ENCODE peak calls at places on chromosomes 5 and 9, in six cellular contexts. F is sigmoid colon, M is K562, D is HCT116, Y is transverse colon, A is stomach. L is an unnamed sample.

GRCh38 chr5:92559743-92560142 is 1021.3 kb downstream of the NR2F1-AS1 start:
- DNase-seq in F (no peak), M (no peak), D (peak), Y (no peak), A (no peak), L (no peak)

GRCh38 chr9:14438232-14438966 is 124.5 kb upstream of the NFIB start:
- DNase-seq in F (no peak), M (no peak), D (no peak), Y (no peak), A (no peak), L (no peak)

GRCh38 chr9:87599901-87600610 is 102.4 kb downstream of the DAPK1 start:
- DNase-seq in F (peak), M (no peak), D (no peak), Y (no peak), A (no peak), L (no peak)

GRCh38 chr5:28402590-28403301 is 1364.4 kb upstream of the CDH9 start:
- DNase-seq in F (no peak), M (no peak), D (no peak), Y (no peak), A (no peak), L (no peak)

GRCh38 chr9:82679488-82679887 is 383.5 kb downstream of the RASEF start:
- DNase-seq in F (no peak), M (no peak), D (no peak), Y (no peak), A (no peak), L (no peak)

GRCh38 chr9:114484854-114485443 is 20.3 kb downstream of the WHRN start:
- DNase-seq in F (no peak), M (peak), D (peak), Y (no peak), A (no peak), L (no peak)

GRCh38 chr5:88610586-88610985 is 272.4 kb downstream of the MEF2C start:
- DNase-seq in F (no peak), M (no peak), D (no peak), Y (no peak), A (no peak), L (no peak)

GRCh38 chr5:150066901-150067396 is 19.4 kb downstream of the CSF1R start:
- DNase-seq in F (peak), M (no peak), D (no peak), Y (no peak), A (no peak), L (no peak)

GRCh38 chr5:145347026-145347616 is 488.0 kb downstream of the PRELID2 start:
- DNase-seq in F (no peak), M (no peak), D (peak), Y (no peak), A (no peak), L (no peak)

GRCh38 chr9:38008168-38009034 is 60.6 kb downstream of the SHB start:
- DNase-seq in F (no peak), M (peak), D (peak), Y (peak), A (peak), L (peak)

GRCh38 chr9:137407590-137408300 is 15.2 kb downstream of the EXD3 start:
- DNase-seq in F (peak), M (no peak), D (no peak), Y (no peak), A (no peak), L (no peak)

GRCh38 chr5:91188755-91189154 is 194.4 kb downstream of the ARRDC3 start:
- DNase-seq in F (no peak), M (no peak), D (no peak), Y (no peak), A (no peak), L (no peak)

GRCh38 chr5:135155616-135156214 is 121.7 kb upstream of the PITX1 start:
- DNase-seq in F (no peak), M (no peak), D (no peak), Y (no peak), A (no peak), L (no peak)
- TF ChIP-seq POLR2AphosphoS5 in F (no peak), M (no peak), D (no peak), Y (no peak), A (no peak), L (no peak)

DNA sequence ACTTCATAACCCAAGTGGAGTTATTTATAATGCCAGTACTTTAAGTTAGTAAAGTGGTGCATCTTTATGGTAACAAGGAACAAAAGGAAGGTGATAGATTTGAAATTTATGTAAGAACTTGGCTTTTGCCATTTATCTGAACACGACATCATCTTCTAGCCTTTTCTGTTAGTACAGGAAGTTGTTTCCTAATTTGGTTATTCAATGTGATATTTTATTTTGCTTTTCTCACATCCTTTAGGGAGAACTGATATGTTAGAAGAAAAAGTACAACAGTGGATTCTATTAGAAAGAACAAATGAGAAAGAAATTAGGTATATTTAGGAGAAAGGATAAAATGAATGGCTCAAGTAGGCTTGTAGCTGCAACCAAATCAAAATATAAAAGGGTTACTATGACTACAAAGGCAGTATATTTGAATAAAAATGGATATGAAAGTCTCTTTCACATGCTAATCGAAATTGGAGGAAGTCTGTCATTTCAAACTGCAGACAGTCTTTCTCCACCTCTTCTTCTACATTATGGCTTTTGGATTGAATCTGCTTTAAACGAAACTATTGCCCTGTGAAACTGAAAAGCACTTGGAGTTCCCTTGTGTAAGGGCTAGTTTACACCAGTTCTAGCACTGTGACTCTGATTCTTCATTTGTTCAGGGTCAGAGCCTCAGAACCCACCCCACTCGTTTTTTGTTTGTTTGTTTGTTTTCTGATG is 18.5 kb upstream of the SLC24A2 start:
- DNase-seq in F (no peak), M (no peak), D (no peak), Y (no peak), A (no peak), L (no peak)
- H3K27ac ChIP-seq in F (no peak), M (no peak), D (no peak), Y (no peak), A (no peak), L (no peak)

DNA sequence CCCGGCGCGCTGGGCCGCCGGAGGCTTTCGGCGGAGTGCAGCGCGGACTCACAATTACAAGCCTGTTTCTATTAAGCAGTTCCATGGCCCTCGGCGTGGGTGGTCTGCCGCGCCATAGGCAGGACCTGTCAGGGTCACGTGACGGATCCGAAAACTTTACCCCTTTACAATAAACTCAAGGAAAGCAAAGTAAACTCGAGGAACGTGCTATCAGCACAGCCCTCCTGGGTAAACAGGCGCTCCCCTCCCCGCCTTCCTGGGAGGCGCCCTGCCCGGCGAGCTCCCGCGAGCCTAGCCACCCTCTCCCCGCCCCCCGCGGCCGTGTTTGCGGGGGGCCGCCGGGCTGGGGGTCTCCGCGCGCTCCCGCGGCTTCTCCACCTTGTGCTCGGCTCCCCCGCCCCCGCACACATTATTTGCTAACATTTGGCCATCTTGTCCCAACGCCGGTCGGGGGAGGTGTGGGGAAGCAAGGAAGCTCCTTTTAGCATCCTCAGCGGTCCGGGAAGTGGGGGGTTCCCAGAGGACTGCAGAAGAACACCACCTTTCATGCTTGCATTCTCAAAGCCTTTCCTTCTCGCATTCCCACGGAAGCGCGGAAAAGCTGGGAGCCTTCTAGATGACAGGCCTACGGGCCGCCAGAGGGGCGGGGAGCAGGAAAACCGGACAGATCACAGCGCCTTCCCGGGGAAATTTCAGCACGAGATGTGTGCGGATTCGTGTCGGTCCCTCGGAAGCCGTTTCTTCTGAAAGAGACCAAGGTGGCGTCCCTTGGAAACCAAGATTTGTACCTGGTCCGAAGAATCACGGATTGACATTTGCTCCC is at the start of gene PTCH1:
- DNase-seq in F (peak), M (peak), D (no peak), Y (peak), A (peak), L (peak)
- TF ChIP-seq CTCF in F (no peak), M (no peak), D (no peak), Y (no peak), A (no peak), L (no peak)

DNA sequence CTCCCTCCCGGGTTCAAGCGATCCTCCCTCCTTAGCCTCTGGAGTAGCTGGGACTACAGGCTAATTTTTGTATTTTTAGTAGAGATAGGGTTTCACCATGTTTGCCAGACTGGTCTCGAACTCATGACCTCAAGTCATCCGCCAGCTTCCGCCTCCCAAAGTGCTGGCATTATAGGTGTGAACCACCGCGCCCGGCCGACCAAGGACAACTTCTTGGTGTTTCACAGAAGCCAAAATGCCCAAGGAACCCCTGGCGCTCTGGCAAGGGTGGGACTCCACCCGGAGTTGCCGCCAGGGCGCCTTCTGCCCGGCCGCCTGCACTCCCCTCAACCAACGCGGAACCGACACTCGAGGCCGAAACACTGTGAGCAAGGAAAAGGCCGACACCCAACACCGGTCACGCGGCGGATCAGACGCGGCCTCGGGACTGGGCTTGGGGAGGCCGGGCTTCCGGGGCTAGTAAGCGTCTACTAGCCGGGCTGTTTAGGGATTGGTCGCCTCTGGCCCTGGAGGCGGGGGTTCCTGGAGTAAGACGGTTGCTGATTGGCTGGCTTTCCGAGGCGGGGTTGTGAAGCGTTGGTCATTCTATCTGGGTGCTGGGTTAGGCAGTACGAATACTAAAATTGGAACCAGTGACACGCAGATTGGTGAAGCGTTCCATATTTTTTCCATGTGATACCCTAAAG is 7.7 kb upstream of the CFAP157 start:
- DNase-seq in F (peak), M (peak), D (peak), Y (peak), A (peak), L (peak)
- TF ChIP-seq POLR2AphosphoS5 in F (peak), M (peak), D (peak), Y (peak), A (peak), L (peak)

GRCh38 chr5:132391870-132392269 is 22.4 kb downstream of the SLC22A5 start:
- DNase-seq in F (no peak), M (no peak), D (no peak), Y (no peak), A (no peak), L (no peak)
- H3K27ac ChIP-seq in F (no peak), M (no peak), D (no peak), Y (no peak), A (no peak), L (no peak)